ENCODE peak calls at places on chromosomes 1 and 21, in six cellular contexts. X is retinal pigment epithelial cell; B is NCI-H2081; Z is germinal center; N is ELR; W is CD8-positive, alpha-beta memory T cell. R is an unnamed sample.
A peak's percentile ranks its signal among the peaks of the same experiment; 100 is the strongest.

GRCh38 chr1:220874201-220874655 is 5.0 kb upstream of the HLX start:
- DNase-seq in X (no peak), B (peak; percentile 11), Z (peak; percentile 46), N (peak; percentile 68), W (no peak), R (peak; percentile 54)

GRCh38 chr1:201724760-201725105 is 104.2 kb upstream of the IPO9 start:
- DNase-seq in X (no peak), B (no peak), Z (no peak), N (no peak), W (no peak), R (no peak)

GRCh38 chr1:12552951-12553921 is 64.8 kb downstream of the DHRS3 start:
- DNase-seq in X (no peak), B (no peak), Z (no peak), N (no peak), W (no peak), R (no peak)

GRCh38 chr1:207863893-207864535 is 46.9 kb downstream of the CD34 start:
- DNase-seq in X (no peak), B (no peak), Z (peak; percentile 42), N (no peak), W (peak; percentile 29), R (peak; percentile 58)

GRCh38 chr1:230849451-230850194 is 18.7 kb downstream of the C1orf198 start:
- DNase-seq in X (peak; percentile 66), B (no peak), Z (no peak), N (peak; percentile 67), W (no peak), R (no peak)

GRCh38 chr1:14949836-14950674 is 203.5 kb upstream of the TMEM51 start:
- DNase-seq in X (no peak), B (no peak), Z (no peak), N (no peak), W (no peak), R (no peak)

GRCh38 chr1:202085682-202086373 is 36.9 kb upstream of the GPR37L1 start:
- DNase-seq in X (no peak), B (peak; percentile 47), Z (no peak), N (no peak), W (no peak), R (no peak)

GRCh38 chr1:156816561-156817328 is at the start of gene SH2D2A:
- DNase-seq in X (no peak), B (no peak), Z (peak; percentile 82), N (peak; percentile 75), W (peak; percentile 94), R (peak; percentile 90)

GRCh38 chr1:160077496-160077895 is 3.8 kb upstream of the KCNJ9 start:
- DNase-seq in X (no peak), B (no peak), Z (no peak), N (no peak), W (no peak), R (no peak)

GRCh38 chr1:44602675-44603610 is 71.3 kb downstream of the TMEM53 start:
- DNase-seq in X (no peak), B (peak; percentile 51), Z (no peak), N (no peak), W (no peak), R (no peak)

GRCh38 chr1:27054381-27054780 is 41.7 kb upstream of the TENT5B start:
- DNase-seq in X (no peak), B (no peak), Z (no peak), N (no peak), W (no peak), R (no peak)

GRCh38 chr21:27390384-27390783 is 423.5 kb upstream of the ADAMTS5 start:
- DNase-seq in X (no peak), B (no peak), Z (no peak), N (no peak), W (no peak), R (no peak)

GRCh38 chr1:4172659-4173599 is 272.9 kb upstream of the C1orf174 start:
- DNase-seq in X (no peak), B (no peak), Z (peak; percentile 42), N (no peak), W (no peak), R (peak; percentile 36)

R was measured in GM13976.